ENCODE peak calls at places on chromosomes 4 and X, in four cellular contexts. T, L, V and I are unnamed samples.

GRCh38 chrX:103831342-103831802 is 685 bp downstream of the RAB9B start:
- DNase-seq in V (no peak), L (no peak), T (no peak), I (no peak)

GRCh38 chrX:128676651-128677050 is 624.4 kb upstream of the ACTRT1 start:
- DNase-seq in T (peak), L (no peak), V (no peak), I (no peak)

GRCh38 chrX:72121381-72121780 is 10.3 kb downstream of the RTL5 start:
- DNase-seq in L (peak), T (peak), V (no peak), I (no peak)

GRCh38 chrX:114580336-114580735 is 3.5 kb upstream of the HTR2C start:
- DNase-seq in L (no peak), V (peak), T (no peak), I (no peak)

GRCh38 chr4:67273676-67274075 is 271.6 kb downstream of the CENPC start:
- DNase-seq in V (no peak), L (no peak), T (no peak), I (peak)

GRCh38 chrX:120857240-120857639 is 18.4 kb downstream of the CT47B1 start:
- DNase-seq in T (no peak), L (peak), V (peak), I (peak)

GRCh38 chr4:10093801-10094552 is 22.6 kb downstream of the WDR1 start:
- DNase-seq in T (peak), L (no peak), V (no peak), I (no peak)

GRCh38 chr4:69760455-69760854 is at the start of gene SULT1B1:
- DNase-seq in T (peak), V (no peak), L (no peak), I (no peak)

GRCh38 chr4:18689308-18689915 is 667.9 kb upstream of the LCORL start:
- DNase-seq in T (peak), L (peak), V (peak), I (peak)

GRCh38 chr4:2982012-2982411 is 18.6 kb downstream of the GRK4 start:
- DNase-seq in L (no peak), V (no peak), T (no peak), I (no peak)

GRCh38 chr4:184444953-184445309 is 29.4 kb downstream of the IRF2 start:
- DNase-seq in V (no peak), T (no peak), L (no peak), I (no peak)

GRCh38 chr4:140567722-140568121 is 1.0 kb downstream of the UCP1 start:
- DNase-seq in V (peak), L (peak), T (peak), I (no peak)

GRCh38 chr4:972651-973424 is 531 bp downstream of the DGKQ start:
- DNase-seq in T (no peak), V (no peak), L (peak), I (no peak)
- H3K9ac ChIP-seq in T (peak), V (peak), L (peak), I (peak)

DNA sequence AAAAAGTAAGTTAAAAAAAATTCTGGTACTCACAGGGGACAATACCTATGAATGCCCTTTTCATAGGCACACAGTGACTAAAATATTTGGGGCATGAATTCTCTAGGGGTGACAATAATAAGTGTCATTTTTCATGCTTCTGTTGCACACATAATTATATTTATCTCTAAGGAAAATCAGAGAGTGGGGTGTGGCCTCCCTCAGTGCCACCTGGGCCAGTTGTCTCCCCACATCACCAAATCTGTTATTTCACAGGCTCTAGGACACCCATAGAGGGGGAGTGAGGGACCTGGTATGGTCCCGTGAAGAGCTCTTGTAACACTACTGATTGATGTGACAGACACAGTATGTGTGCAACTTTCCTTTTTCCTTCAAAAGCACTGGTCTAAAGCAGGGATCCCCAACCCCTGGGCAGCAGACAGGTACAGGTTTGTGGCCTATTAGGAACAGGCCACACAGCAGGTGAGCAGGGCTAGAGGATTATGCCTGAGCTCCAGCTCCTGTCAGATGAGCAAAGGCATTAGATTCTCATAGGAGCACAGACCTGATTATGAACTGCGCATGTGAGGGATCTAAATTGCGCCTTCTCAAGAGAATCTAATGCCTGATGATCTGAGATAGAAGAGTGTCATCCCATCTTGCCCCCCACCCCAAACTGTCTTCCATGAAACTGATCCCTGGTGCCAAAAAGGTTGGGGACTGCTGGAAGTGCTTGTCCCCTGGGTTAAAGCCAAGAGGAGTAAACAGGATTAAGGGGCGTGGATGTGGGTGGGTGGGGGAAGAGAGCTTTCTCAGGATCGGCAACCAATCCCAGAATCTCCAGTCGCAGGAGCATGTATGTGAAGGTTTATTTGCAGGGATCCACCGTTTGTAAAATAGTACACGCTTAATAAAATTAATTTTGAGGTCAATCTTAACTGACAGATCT is 850 bp downstream of the SLC9B1 start:
- DNase-seq in T (no peak), L (no peak), V (peak), I (no peak)
- H3K4me3 ChIP-seq in T (peak), L (peak), V (peak), I (peak)

DNA sequence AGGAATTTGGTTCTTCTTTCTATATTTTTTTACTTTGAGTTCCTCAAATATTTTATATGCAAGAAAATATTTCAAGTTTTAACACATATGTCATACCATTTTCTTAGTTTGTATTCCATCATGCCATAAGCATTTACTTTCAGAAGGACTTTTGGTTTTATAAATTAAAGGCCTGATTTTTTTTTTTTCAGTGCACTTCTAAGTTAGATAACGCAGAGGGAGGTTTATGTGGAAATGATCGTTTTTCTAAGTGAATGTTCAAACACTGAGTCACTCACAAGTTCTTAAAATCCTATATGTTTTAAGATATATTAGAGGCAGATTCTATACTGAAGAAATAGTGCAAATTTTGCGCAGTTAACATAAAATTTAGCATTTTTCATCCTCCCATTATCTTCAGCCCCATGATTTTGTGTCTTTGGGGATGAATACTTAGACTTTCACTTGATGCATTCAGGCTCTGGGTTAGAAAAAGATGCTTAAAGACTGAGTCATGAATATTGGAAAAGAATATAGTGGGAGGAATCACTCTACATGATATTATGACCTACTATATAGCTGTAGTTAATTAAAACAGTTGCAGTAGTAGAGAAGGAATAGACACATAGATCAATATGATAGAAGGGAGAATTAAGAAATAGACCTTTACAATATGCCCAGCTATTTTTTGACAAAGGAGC is 54.9 kb downstream of the COL4A5 start:
- DNase-seq in L (no peak), V (no peak), T (peak), I (no peak)
- H3K9ac ChIP-seq in L (no peak), V (no peak), T (no peak), I (no peak)

DNA sequence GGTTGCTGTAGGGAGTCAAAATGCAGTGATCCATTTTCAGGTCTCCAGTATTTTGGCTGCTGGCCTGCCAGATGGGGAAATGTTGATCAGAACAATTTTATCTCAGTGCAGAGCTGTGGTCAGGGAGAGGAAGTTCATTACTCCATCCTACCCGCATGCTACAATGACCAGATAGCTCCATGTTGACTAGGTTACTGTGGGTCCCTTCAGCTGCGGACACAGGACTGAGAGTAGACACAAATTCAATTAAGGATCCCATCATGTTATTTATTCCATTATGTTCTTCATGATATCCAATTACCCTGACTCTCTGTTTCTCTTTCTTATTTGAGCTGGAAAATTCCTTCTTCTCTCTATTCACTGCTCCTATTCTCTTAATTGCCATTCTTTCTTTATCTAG is 16.3 kb downstream of the SYNPO2 start:
- DNase-seq in V (no peak), L (no peak), T (peak), I (no peak)
- H3K4me3 ChIP-seq in V (no peak), L (no peak), T (no peak), I (no peak)

GRCh38 chr4:173538148-173538902 is 8.3 kb upstream of the HAND2 start:
- DNase-seq in T (no peak), L (peak), V (peak), I (no peak)
- H3K9ac ChIP-seq in T (no peak), L (no peak), V (peak), I (peak)

GRCh38 chrX:107934262-107934661 is 47.9 kb downstream of the TEX13B start:
- DNase-seq in L (no peak), V (no peak), T (no peak), I (no peak)

GRCh38 chrX:107935200-107935599 is 47.0 kb downstream of the TEX13B start:
- DNase-seq in V (peak), L (no peak), T (peak), I (no peak)

GRCh38 chrX:107936434-107936730 is 45.8 kb downstream of the TEX13B start:
- DNase-seq in L (no peak), V (no peak), T (no peak), I (no peak)

GRCh38 chrX:107940095-107940494 is 42.1 kb downstream of the TEX13B start:
- DNase-seq in T (no peak), V (peak), L (no peak), I (no peak)

DNA sequence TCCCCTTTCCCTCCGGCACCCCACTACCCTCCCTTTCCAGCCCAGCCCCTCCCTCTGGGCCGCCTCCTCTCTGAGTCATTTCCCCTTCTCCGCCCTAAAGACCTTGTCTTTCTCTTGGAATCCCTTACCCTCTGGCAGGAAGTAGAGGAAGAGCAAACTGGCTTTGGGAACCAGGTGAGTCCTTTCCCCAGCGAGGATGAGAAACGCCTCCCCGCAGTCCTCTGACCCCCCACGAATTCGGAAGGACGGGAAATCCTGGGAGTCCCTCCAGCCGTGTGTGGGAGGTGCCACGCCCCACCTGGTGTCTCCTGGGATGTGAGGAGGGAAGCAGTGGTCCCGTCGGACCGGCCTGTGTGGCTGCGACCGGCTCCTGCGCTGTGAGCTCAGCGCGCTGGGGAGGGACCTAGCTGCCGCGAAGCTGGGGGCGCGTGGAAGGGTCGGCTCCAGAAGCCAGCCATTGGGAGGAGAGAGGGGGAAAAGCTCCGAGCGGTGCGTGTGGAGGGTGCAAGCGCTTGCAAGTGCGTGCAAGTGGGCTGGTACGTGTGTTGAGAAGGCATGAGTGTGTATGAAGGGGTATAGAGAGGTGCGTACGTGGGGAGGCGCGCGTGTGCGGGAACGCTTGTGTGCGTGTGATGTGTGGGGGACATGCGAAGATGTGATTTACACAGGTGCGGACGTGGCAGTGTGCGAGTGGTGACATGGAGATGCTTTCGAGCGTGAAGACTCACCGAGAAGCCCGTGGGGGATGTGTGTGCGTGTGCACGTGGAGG is 46.3 kb downstream of the TEX13B start:
- DNase-seq in L (peak), T (peak), V (peak), I (no peak)
- H3K4me3 ChIP-seq in L (no peak), T (no peak), V (peak), I (peak)

GRCh38 chrX:37684918-37685317 is 673 bp upstream of the XK start:
- DNase-seq in L (no peak), V (peak), T (no peak), I (peak)

GRCh38 chrX:37685452-37686347 is at the start of gene XK:
- DNase-seq in L (peak), T (peak), V (peak), I (peak)

GRCh38 chrX:37684426-37684825 is 1.2 kb upstream of the XK start:
- DNase-seq in V (no peak), T (no peak), L (no peak), I (no peak)

GRCh38 chrX:37686979-37687378 is 1.4 kb downstream of the XK start:
- DNase-seq in V (no peak), L (no peak), T (no peak), I (no peak)

GRCh38 chrX:37686348-37686736 is 751 bp downstream of the XK start:
- DNase-seq in V (no peak), L (no peak), T (no peak), I (no peak)
- H3K9ac ChIP-seq in V (no peak), L (no peak), T (no peak), I (peak)